ENCODE peak calls at places on chromosomes 4 and X, in seven cellular contexts. One of them, this sample, is unnamed.

GRCh38 chrX:132023896-132024386 is 839 bp downstream of the STK26 start:
- DNase-seq in A549: peak; percentile 12
- DNase-seq in A673: peak; percentile 30
- DNase-seq in heart right ventricle: peak; percentile 7
- DNase-seq in pancreas: peak; percentile 60
- DNase-seq in Peyer's patch: peak; percentile 54
- DNase-seq in Caco-2: no peak
- DNase-seq in this sample: peak; percentile 25

GRCh38 chrX:153887385-153887784 is 1.4 kb upstream of the L1CAM start:
- DNase-seq in A549: no peak
- DNase-seq in A673: no peak
- DNase-seq in heart right ventricle: no peak
- DNase-seq in pancreas: no peak
- DNase-seq in Peyer's patch: no peak
- DNase-seq in Caco-2: no peak
- DNase-seq in this sample: no peak

GRCh38 chr4:128516568-128516967 is 229.0 kb upstream of the PGRMC2 start:
- DNase-seq in A549: no peak
- DNase-seq in A673: no peak
- DNase-seq in heart right ventricle: no peak
- DNase-seq in pancreas: no peak
- DNase-seq in Peyer's patch: no peak
- DNase-seq in Caco-2: no peak
- DNase-seq in this sample: no peak

GRCh38 chr4:104064650-104065577 is 345.1 kb upstream of the TACR3 start:
- DNase-seq in A549: peak; percentile 44
- DNase-seq in A673: peak; percentile 64
- DNase-seq in heart right ventricle: peak; percentile 7
- DNase-seq in pancreas: peak; percentile 63
- DNase-seq in Peyer's patch: peak; percentile 59
- DNase-seq in Caco-2: peak; percentile 63
- DNase-seq in this sample: no peak

GRCh38 chr4:6751611-6752485 is 30.7 kb upstream of the KIAA0232 start:
- DNase-seq in A549: no peak
- DNase-seq in A673: no peak
- DNase-seq in heart right ventricle: no peak
- DNase-seq in pancreas: no peak
- DNase-seq in Peyer's patch: no peak
- DNase-seq in Caco-2: no peak
- DNase-seq in this sample: no peak

GRCh38 chr4:139207873-139208403 is 30.9 kb upstream of the ELF2 start:
- DNase-seq in A549: no peak
- DNase-seq in A673: no peak
- DNase-seq in heart right ventricle: no peak
- DNase-seq in pancreas: no peak
- DNase-seq in Peyer's patch: no peak
- DNase-seq in Caco-2: no peak
- DNase-seq in this sample: no peak

GRCh38 chr4:158624889-158625478 is 46.7 kb downstream of the C4orf46 start:
- DNase-seq in A549: peak; percentile 70
- DNase-seq in A673: peak; percentile 74
- DNase-seq in heart right ventricle: no peak
- DNase-seq in pancreas: no peak
- DNase-seq in Peyer's patch: no peak
- DNase-seq in Caco-2: peak; percentile 44
- DNase-seq in this sample: no peak

GRCh38 chr4:17468638-17469221 is 43.2 kb downstream of the QDPR start:
- DNase-seq in A549: peak; percentile 23
- DNase-seq in A673: peak; percentile 74
- DNase-seq in heart right ventricle: no peak
- DNase-seq in pancreas: no peak
- DNase-seq in Peyer's patch: no peak
- DNase-seq in Caco-2: peak; percentile 14
- DNase-seq in this sample: no peak

GRCh38 chrX:6041630-6042029 is 187.0 kb downstream of the NLGN4X start:
- DNase-seq in A549: no peak
- DNase-seq in A673: peak; percentile 64
- DNase-seq in heart right ventricle: no peak
- DNase-seq in pancreas: no peak
- DNase-seq in Peyer's patch: no peak
- DNase-seq in Caco-2: no peak
- DNase-seq in this sample: no peak

GRCh38 chrX:44433556-44433955 is 90.1 kb upstream of the EFHC2 start:
- DNase-seq in A549: no peak
- DNase-seq in A673: no peak
- DNase-seq in heart right ventricle: no peak
- DNase-seq in pancreas: no peak
- DNase-seq in Peyer's patch: no peak
- DNase-seq in Caco-2: no peak
- DNase-seq in this sample: no peak

GRCh38 chr4:127781303-127782024 is 658 bp upstream of the HSPA4L start:
- DNase-seq in A549: no peak
- DNase-seq in A673: peak; percentile 4
- DNase-seq in heart right ventricle: peak; percentile 61
- DNase-seq in pancreas: peak; percentile 76
- DNase-seq in Peyer's patch: peak; percentile 56
- DNase-seq in Caco-2: peak; percentile 84
- DNase-seq in this sample: no peak

DNA sequence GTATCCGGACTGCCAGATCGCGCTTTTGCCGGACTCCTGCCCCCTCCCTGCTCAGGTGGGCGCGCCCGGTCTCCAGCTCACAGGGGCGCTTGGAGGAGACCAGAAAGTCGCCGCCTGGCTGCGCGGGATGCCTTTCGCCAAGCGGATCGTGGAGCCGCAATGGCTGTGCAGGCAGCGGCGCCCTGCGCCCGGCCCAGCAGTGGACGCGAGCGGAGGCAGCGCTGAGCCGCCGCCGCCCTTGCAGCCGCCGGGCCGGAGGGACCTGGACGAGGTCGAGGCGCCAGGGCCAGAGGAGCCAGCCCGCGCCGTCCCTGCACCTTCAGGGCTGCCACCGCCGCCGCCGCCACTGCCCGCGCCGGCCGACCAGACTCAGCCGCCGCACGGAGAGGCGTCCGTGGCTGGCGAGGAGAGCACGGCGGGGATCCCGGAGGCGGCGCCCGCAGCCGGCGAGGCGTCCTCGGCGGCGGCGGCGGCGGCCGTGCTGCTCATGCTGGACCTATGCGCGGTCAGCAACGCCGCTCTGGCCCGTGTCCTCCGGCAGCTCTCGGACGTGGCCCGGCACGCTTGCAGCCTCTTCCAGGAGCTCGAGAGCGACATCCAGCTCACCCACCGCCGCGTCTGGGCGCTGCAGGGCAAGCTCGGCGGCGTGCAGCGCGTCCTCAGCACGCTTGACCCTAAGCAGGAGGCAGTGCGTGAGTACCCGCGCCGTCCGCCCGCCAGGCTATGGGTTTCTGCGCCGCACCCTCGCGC is 806 bp downstream of the NHS start:
- DNase-seq in A549: peak; percentile 48
- DNase-seq in A673: no peak
- DNase-seq in heart right ventricle: peak; percentile 31
- DNase-seq in pancreas: peak; percentile 65
- DNase-seq in Peyer's patch: no peak
- DNase-seq in Caco-2: peak; percentile 18
- DNase-seq in this sample: no peak
- H3K4me3 ChIP-seq in A549: peak overlapping the region; percentile 93
- H3K4me3 ChIP-seq in A673: peak overlapping the region; percentile 27
- H3K4me3 ChIP-seq in heart right ventricle: peak overlapping the region; percentile 18
- H3K4me3 ChIP-seq in pancreas: peak overlapping the region; percentile 9
- H3K4me3 ChIP-seq in Peyer's patch: peak overlapping the region; percentile 62
- H3K4me3 ChIP-seq in Caco-2: peak overlapping the region; percentile 42
- H3K4me3 ChIP-seq in this sample: no peak overlapping the region

GRCh38 chrX:1529328-1529727 is 7.7 kb downstream of the P2RY8 start:
- DNase-seq in A549: no peak
- DNase-seq in A673: no peak
- DNase-seq in heart right ventricle: no peak
- DNase-seq in pancreas: no peak
- DNase-seq in Peyer's patch: no peak
- DNase-seq in Caco-2: no peak
- DNase-seq in this sample: no peak
- H3K4me1 ChIP-seq in A549: no peaks in the 10 kb centered on the region
- H3K4me1 ChIP-seq in A673: no peaks in the 10 kb centered on the region
- H3K4me1 ChIP-seq in heart right ventricle: no peaks in the 10 kb centered on the region
- H3K4me1 ChIP-seq in pancreas: no peaks in the 10 kb centered on the region
- H3K4me1 ChIP-seq in Peyer's patch: no peaks in the 10 kb centered on the region
- H3K4me1 ChIP-seq in Caco-2: no peaks in the 10 kb centered on the region
- H3K4me1 ChIP-seq in this sample: peaks cover 28% of the 10 kb centered on the region

GRCh38 chr4:90318208-90318607 is 191.0 kb downstream of the CCSER1 start:
- DNase-seq in A549: peak; percentile 38
- DNase-seq in A673: peak; percentile 38
- DNase-seq in heart right ventricle: no peak
- DNase-seq in pancreas: no peak
- DNase-seq in Peyer's patch: no peak
- DNase-seq in Caco-2: no peak
- DNase-seq in this sample: no peak

GRCh38 chr4:90317785-90318184 is 190.6 kb downstream of the CCSER1 start:
- DNase-seq in A549: no peak
- DNase-seq in A673: peak; percentile 22
- DNase-seq in heart right ventricle: no peak
- DNase-seq in pancreas: no peak
- DNase-seq in Peyer's patch: no peak
- DNase-seq in Caco-2: no peak
- DNase-seq in this sample: no peak
- H3K4me3 ChIP-seq in A549: no peak overlapping the region
- H3K4me3 ChIP-seq in A673: no peak overlapping the region
- H3K4me3 ChIP-seq in heart right ventricle: no peak overlapping the region
- H3K4me3 ChIP-seq in pancreas: no peak overlapping the region
- H3K4me3 ChIP-seq in Peyer's patch: no peak overlapping the region
- H3K4me3 ChIP-seq in Caco-2: no peak overlapping the region
- H3K4me3 ChIP-seq in this sample: no peak overlapping the region

GRCh38 chr4:3307060-3307459 is 14.2 kb downstream of the RGS12 start:
- DNase-seq in A549: no peak
- DNase-seq in A673: no peak
- DNase-seq in heart right ventricle: no peak
- DNase-seq in pancreas: peak; percentile 30
- DNase-seq in Peyer's patch: no peak
- DNase-seq in Caco-2: no peak
- DNase-seq in this sample: no peak
- H3K4me1 ChIP-seq in A549: peaks cover 7% of the 10 kb centered on the region
- H3K4me1 ChIP-seq in A673: peaks cover 34% of the 10 kb centered on the region
- H3K4me1 ChIP-seq in heart right ventricle: peaks cover 32% of the 10 kb centered on the region
- H3K4me1 ChIP-seq in pancreas: peaks cover 11% of the 10 kb centered on the region
- H3K4me1 ChIP-seq in Peyer's patch: peaks cover 12% of the 10 kb centered on the region
- H3K4me1 ChIP-seq in Caco-2: no peaks in the 10 kb centered on the region
- H3K4me1 ChIP-seq in this sample: peaks cover 17% of the 10 kb centered on the region

GRCh38 chr4:118834070-118834469 is 1.9 kb downstream of the SEC24D start:
- DNase-seq in A549: no peak
- DNase-seq in A673: no peak
- DNase-seq in heart right ventricle: no peak
- DNase-seq in pancreas: no peak
- DNase-seq in Peyer's patch: no peak
- DNase-seq in Caco-2: no peak
- DNase-seq in this sample: no peak
- H3K4me3 ChIP-seq in A549: no peak overlapping the region
- H3K4me3 ChIP-seq in A673: peak overlapping the region; percentile 81
- H3K4me3 ChIP-seq in heart right ventricle: no peak overlapping the region
- H3K4me3 ChIP-seq in pancreas: peak overlapping the region; percentile 86
- H3K4me3 ChIP-seq in Peyer's patch: peak overlapping the region; percentile 91
- H3K4me3 ChIP-seq in Caco-2: no peak overlapping the region
- H3K4me3 ChIP-seq in this sample: no peak overlapping the region

GRCh38 chr4:169662226-169662625 is 41.8 kb downstream of the CLCN3 start:
- DNase-seq in A549: no peak
- DNase-seq in A673: no peak
- DNase-seq in heart right ventricle: no peak
- DNase-seq in pancreas: no peak
- DNase-seq in Peyer's patch: no peak
- DNase-seq in Caco-2: no peak
- DNase-seq in this sample: no peak

GRCh38 chr4:169660929-169661328 is 40.6 kb downstream of the CLCN3 start:
- DNase-seq in A549: no peak
- DNase-seq in A673: no peak
- DNase-seq in heart right ventricle: no peak
- DNase-seq in pancreas: no peak
- DNase-seq in Peyer's patch: no peak
- DNase-seq in Caco-2: no peak
- DNase-seq in this sample: no peak

GRCh38 chr4:169658196-169658595 is 37.8 kb downstream of the CLCN3 start:
- DNase-seq in A549: no peak
- DNase-seq in A673: no peak
- DNase-seq in heart right ventricle: no peak
- DNase-seq in pancreas: no peak
- DNase-seq in Peyer's patch: no peak
- DNase-seq in Caco-2: no peak
- DNase-seq in this sample: no peak

GRCh38 chr4:169658970-169659735 is 38.8 kb downstream of the CLCN3 start:
- DNase-seq in A549: no peak
- DNase-seq in A673: no peak
- DNase-seq in heart right ventricle: no peak
- DNase-seq in pancreas: no peak
- DNase-seq in Peyer's patch: no peak
- DNase-seq in Caco-2: no peak
- DNase-seq in this sample: no peak

GRCh38 chr4:169659736-169660670 is 39.6 kb downstream of the CLCN3 start:
- DNase-seq in A549: peak; percentile 96
- DNase-seq in A673: peak; percentile 98
- DNase-seq in heart right ventricle: no peak
- DNase-seq in pancreas: no peak
- DNase-seq in Peyer's patch: peak; percentile 89
- DNase-seq in Caco-2: peak; percentile 90
- DNase-seq in this sample: peak; percentile 53
- H3K4me1 ChIP-seq in A549: peaks cover 37% of the 10 kb centered on the region
- H3K4me1 ChIP-seq in A673: peaks cover 41% of the 10 kb centered on the region
- H3K4me1 ChIP-seq in heart right ventricle: peaks cover 43% of the 10 kb centered on the region
- H3K4me1 ChIP-seq in pancreas: peaks cover 53% of the 10 kb centered on the region
- H3K4me1 ChIP-seq in Peyer's patch: peaks cover 4% of the 10 kb centered on the region
- H3K4me1 ChIP-seq in Caco-2: peaks cover 25% of the 10 kb centered on the region
- H3K4me1 ChIP-seq in this sample: peaks cover 4% of the 10 kb centered on the region